ENCODE peak calls at places on chromosome 1, in eight cellular contexts. U, B, O, K, X, A, Z and D are unnamed samples.

GRCh38 chr1:99704356-99704816 is 58.5 kb downstream of the PALMD start:
- DNase-seq in U (no peak), B (no peak), O (no peak), K (no peak), X (no peak), A (no peak), Z (no peak), D (no peak)

GRCh38 chr1:240094043-240094722 is 2.5 kb downstream of the FMN2 start:
- DNase-seq in U (no peak), B (no peak), O (no peak), K (no peak), X (no peak), A (no peak), Z (no peak), D (no peak)

GRCh38 chr1:214581785-214582184 is 21.2 kb upstream of the CENPF start:
- DNase-seq in U (no peak), B (no peak), O (no peak), K (no peak), X (no peak), A (no peak), Z (no peak), D (no peak)

GRCh38 chr1:179178135-179178630 is 51.3 kb downstream of the ABL2 start:
- DNase-seq in U (no peak), B (no peak), O (no peak), K (no peak), X (no peak), A (no peak), Z (no peak), D (no peak)

GRCh38 chr1:14915356-14916054 is 238.0 kb upstream of the TMEM51 start:
- DNase-seq in U (peak; percentile 7), B (peak; percentile 67), O (peak; percentile 51), K (peak; percentile 61), X (peak; percentile 31), A (peak; percentile 68), Z (peak; percentile 74), D (no peak)

GRCh38 chr1:106620521-106620954 is 435.9 kb upstream of the PRMT6 start:
- DNase-seq in U (no peak), B (no peak), O (no peak), K (no peak), X (no peak), A (no peak), Z (no peak), D (no peak)

GRCh38 chr1:196115641-196116040 is 492.6 kb downstream of the KCNT2 start:
- DNase-seq in U (no peak), B (no peak), O (no peak), K (no peak), X (no peak), A (no peak), Z (no peak), D (no peak)

GRCh38 chr1:65209005-65209885 is 61.2 kb downstream of the AK4 start:
- DNase-seq in U (no peak), B (peak; percentile 54), O (no peak), K (no peak), X (no peak), A (peak; percentile 28), Z (no peak), D (no peak)

GRCh38 chr1:109613396-109614147 is 5.8 kb downstream of the GNAT2 start:
- DNase-seq in U (no peak), B (no peak), O (no peak), K (no peak), X (no peak), A (no peak), Z (no peak), D (no peak)

GRCh38 chr1:203467550-203467921 is 8.1 kb upstream of the PRELP start:
- DNase-seq in U (no peak), B (no peak), O (peak; percentile 40), K (no peak), X (no peak), A (no peak), Z (no peak), D (no peak)

GRCh38 chr1:22402336-22403053 is 49.2 kb upstream of the ZBTB40 start:
- DNase-seq in U (no peak), B (no peak), O (no peak), K (no peak), X (no peak), A (no peak), Z (no peak), D (no peak)

GRCh38 chr1:227947678-227948492 is at the start of gene WNT9A:
- DNase-seq in U (no peak), B (peak; percentile 52), O (peak; percentile 55), K (no peak), X (no peak), A (peak; percentile 51), Z (peak; percentile 71), D (no peak)

GRCh38 chr1:25906644-25907300 is 553 bp upstream of the STMN1 start:
- DNase-seq in U (no peak), B (peak; percentile 19), O (peak; percentile 43), K (no peak), X (no peak), A (peak; percentile 36), Z (no peak), D (peak; percentile 65)

GRCh38 chr1:165883056-165883455 is 55.6 kb downstream of the UCK2 start:
- DNase-seq in U (no peak), B (no peak), O (no peak), K (no peak), X (no peak), A (no peak), Z (no peak), D (no peak)

GRCh38 chr1:166272851-166273250 is 106.0 kb upstream of the FAM78B start:
- DNase-seq in U (no peak), B (no peak), O (no peak), K (no peak), X (no peak), A (no peak), Z (no peak), D (no peak)

GRCh38 chr1:175784826-175785225 is 41.4 kb upstream of the TNR start:
- DNase-seq in U (no peak), B (no peak), O (no peak), K (no peak), X (no peak), A (no peak), Z (no peak), D (no peak)

GRCh38 chr1:59696421-59697115 is 118.2 kb upstream of the HOOK1 start:
- DNase-seq in U (no peak), B (peak; percentile 36), O (no peak), K (no peak), X (no peak), A (no peak), Z (no peak), D (no peak)

GRCh38 chr1:25028910-25029599 is 99.0 kb upstream of the RUNX3 start:
- DNase-seq in U (no peak), B (no peak), O (no peak), K (no peak), X (no peak), A (no peak), Z (no peak), D (no peak)

GRCh38 chr1:182065126-182065845 is 3.8 kb upstream of the ZNF648 start:
- DNase-seq in U (no peak), B (no peak), O (no peak), K (no peak), X (no peak), A (no peak), Z (no peak), D (no peak)

GRCh38 chr1:111976332-111976731 is 13.1 kb downstream of the KCND3 start:
- DNase-seq in U (no peak), B (no peak), O (no peak), K (no peak), X (no peak), A (no peak), Z (no peak), D (no peak)

GRCh38 chr1:42784946-42785693 is at the start of gene TMEM269:
- DNase-seq in U (peak; percentile 31), B (peak; percentile 13), O (peak; percentile 31), K (no peak), X (peak; percentile 20), A (no peak), Z (no peak), D (no peak)

GRCh38 chr1:236904874-236905741 is 99.1 kb downstream of the MT1HL1 start:
- DNase-seq in U (no peak), B (no peak), O (no peak), K (no peak), X (no peak), A (no peak), Z (no peak), D (no peak)

GRCh38 chr1:207277241-207277640 is 44.2 kb upstream of the CD55 start:
- DNase-seq in U (no peak), B (no peak), O (no peak), K (no peak), X (no peak), A (no peak), Z (no peak), D (no peak)

GRCh38 chr1:200838676-200839445 is 33.9 kb upstream of the GPR25 start:
- DNase-seq in U (no peak), B (no peak), O (no peak), K (no peak), X (no peak), A (no peak), Z (no peak), D (no peak)

GRCh38 chr1:29236743-29236992 is 346 bp downstream of the PTPRU start:
- DNase-seq in U (no peak), B (no peak), O (no peak), K (no peak), X (no peak), A (no peak), Z (peak; percentile 54), D (no peak)

GRCh38 chr1:184461321-184461720 is 74.5 kb downstream of the C1orf21 start:
- DNase-seq in U (no peak), B (no peak), O (no peak), K (no peak), X (no peak), A (no peak), Z (no peak), D (no peak)

GRCh38 chr1:11550664-11551283 is 71.8 kb downstream of the DISP3 start:
- DNase-seq in U (no peak), B (no peak), O (peak; percentile 35), K (no peak), X (peak; percentile 22), A (peak; percentile 81), Z (peak; percentile 87), D (peak; percentile 35)

GRCh38 chr1:56146449-56146848 is 432.9 kb downstream of the PLPP3 start:
- DNase-seq in U (no peak), B (no peak), O (no peak), K (no peak), X (no peak), A (no peak), Z (no peak), D (no peak)

GRCh38 chr1:155326020-155326526 is 5.4 kb downstream of the RUSC1 start:
- DNase-seq in U (no peak), B (no peak), O (no peak), K (no peak), X (no peak), A (no peak), Z (no peak), D (no peak)

GRCh38 chr1:192516776-192517297 is 58.7 kb upstream of the RGS1 start:
- DNase-seq in U (peak; percentile 34), B (peak; percentile 71), O (no peak), K (no peak), X (peak; percentile 6), A (no peak), Z (no peak), D (no peak)

GRCh38 chr1:2316451-2316940 is 74.9 kb downstream of the MORN1 start:
- DNase-seq in U (no peak), B (no peak), O (no peak), K (no peak), X (no peak), A (no peak), Z (no peak), D (no peak)

GRCh38 chr1:52855584-52855983 is 13.0 kb downstream of the ZYG11A start:
- DNase-seq in U (no peak), B (no peak), O (no peak), K (no peak), X (no peak), A (no peak), Z (no peak), D (no peak)

GRCh38 chr1:218447010-218447689 is 102.0 kb downstream of the TGFB2 start:
- DNase-seq in U (no peak), B (no peak), O (no peak), K (no peak), X (no peak), A (no peak), Z (no peak), D (no peak)

GRCh38 chr1:31038360-31038759 is 27.2 kb downstream of the PUM1 start:
- DNase-seq in U (no peak), B (no peak), O (no peak), K (no peak), X (no peak), A (no peak), Z (no peak), D (no peak)